ENCODE peak calls at places on chromosome 18, in ten cellular contexts. P is neural progenitor cell, L is osteoblast, E is RWPE2, K is A549, F is breast epithelium, B is body of pancreas, Y is endodermal cell, J is K562, G is prostate gland. U is an unnamed sample.

GRCh38 chr18:61183798-61184197 is 149.4 kb upstream of the CDH20 start:
- DNase-seq in P (no peak), L (no peak), E (no peak), K (no peak), F (no peak), B (no peak), Y (no peak), J (no peak), G (no peak), U (no peak)

GRCh38 chr18:45287531-45287930 is 327.7 kb upstream of the SLC14A2 start:
- DNase-seq in P (no peak), L (no peak), E (no peak), K (no peak), F (no peak), B (peak), Y (no peak), J (no peak), G (no peak), U (no peak)

GRCh38 chr18:69538849-69539248 is 138.2 kb downstream of the DOK6 start:
- DNase-seq in P (no peak), L (no peak), E (no peak), K (no peak), F (no peak), B (no peak), Y (no peak), J (no peak), G (no peak), U (no peak)

GRCh38 chr18:59047992-59048363 is 91.7 kb upstream of the SEC11C start:
- DNase-seq in P (no peak), L (no peak), E (no peak), K (no peak), F (no peak), B (no peak), Y (no peak), J (no peak), G (no peak), U (no peak)

GRCh38 chr18:49752095-49752457 is 61.3 kb downstream of the ACAA2 start:
- DNase-seq in P (no peak), L (no peak), E (no peak), K (no peak), F (no peak), B (no peak), Y (peak), J (no peak), G (no peak), U (no peak)

GRCh38 chr18:49174478-49174877 is 223.7 kb upstream of the SMAD7 start:
- DNase-seq in P (no peak), L (no peak), E (no peak), K (no peak), F (no peak), B (no peak), Y (no peak), J (no peak), G (no peak), U (no peak)

GRCh38 chr18:39711701-39712100 is 2146.1 kb upstream of the CELF4 start:
- DNase-seq in P (no peak), L (no peak), E (no peak), K (no peak), F (no peak), B (no peak), Y (no peak), J (no peak), G (no peak), U (no peak)

GRCh38 chr18:47754311-47755101 is 176.0 kb downstream of the SMAD2 start:
- DNase-seq in P (peak), L (peak), E (no peak), K (peak), F (no peak), B (peak), Y (peak), J (peak), G (no peak), U (no peak)

GRCh38 chr18:61569176-61569892 is 236.1 kb downstream of the CDH20 start:
- DNase-seq in P (no peak), L (peak), E (no peak), K (no peak), F (no peak), B (no peak), Y (no peak), J (no peak), G (no peak), U (peak)

GRCh38 chr18:35080058-35080457 is 38.8 kb downstream of the MAPRE2 start:
- DNase-seq in P (no peak), L (no peak), E (no peak), K (no peak), F (no peak), B (no peak), Y (no peak), J (no peak), G (no peak), U (no peak)

GRCh38 chr18:26074256-26074655 is 16.2 kb downstream of the SS18 start:
- DNase-seq in P (no peak), L (peak), E (no peak), K (no peak), F (no peak), B (no peak), Y (no peak), J (no peak), G (no peak), U (no peak)

GRCh38 chr18:7177131-7177744 is 53.7 kb upstream of the LRRC30 start:
- DNase-seq in P (peak), L (peak), E (no peak), K (peak), F (no peak), B (peak), Y (peak), J (peak), G (peak), U (peak)

GRCh38 chr18:36887055-36887570 is 58.2 kb downstream of the KIAA1328 start:
- DNase-seq in P (no peak), L (no peak), E (no peak), K (no peak), F (no peak), B (no peak), Y (no peak), J (no peak), G (no peak), U (no peak)

GRCh38 chr18:21949326-21950015 is 208.9 kb downstream of the MIB1 start:
- DNase-seq in P (no peak), L (no peak), E (no peak), K (no peak), F (no peak), B (no peak), Y (no peak), J (no peak), G (no peak), U (no peak)

GRCh38 chr18:13107074-13107473 is 111.5 kb upstream of the LDLRAD4 start:
- DNase-seq in P (no peak), L (no peak), E (no peak), K (no peak), F (no peak), B (no peak), Y (no peak), J (no peak), G (no peak), U (no peak)

GRCh38 chr18:2302628-2303516 is 268.4 kb downstream of the METTL4 start:
- DNase-seq in P (no peak), L (no peak), E (no peak), K (peak), F (no peak), B (no peak), Y (no peak), J (peak), G (no peak), U (peak)

GRCh38 chr18:72833471-72833870 is 34.3 kb downstream of the NETO1 start:
- DNase-seq in P (no peak), L (no peak), E (no peak), K (no peak), F (no peak), B (no peak), Y (no peak), J (no peak), G (no peak), U (no peak)

GRCh38 chr18:13269599-13270011 is 51.0 kb downstream of the LDLRAD4 start:
- DNase-seq in P (no peak), L (no peak), E (no peak), K (no peak), F (no peak), B (peak), Y (no peak), J (no peak), G (no peak), U (no peak)

GRCh38 chr18:57025525-57025924 is 121.4 kb upstream of the BOD1L2 start:
- DNase-seq in P (no peak), L (no peak), E (no peak), K (no peak), F (no peak), B (no peak), Y (peak), J (no peak), G (no peak), U (no peak)

GRCh38 chr18:68409585-68409984 is 305.3 kb downstream of the TMX3 start:
- DNase-seq in P (no peak), L (no peak), E (no peak), K (no peak), F (no peak), B (no peak), Y (no peak), J (no peak), G (peak), U (no peak)

DNA sequence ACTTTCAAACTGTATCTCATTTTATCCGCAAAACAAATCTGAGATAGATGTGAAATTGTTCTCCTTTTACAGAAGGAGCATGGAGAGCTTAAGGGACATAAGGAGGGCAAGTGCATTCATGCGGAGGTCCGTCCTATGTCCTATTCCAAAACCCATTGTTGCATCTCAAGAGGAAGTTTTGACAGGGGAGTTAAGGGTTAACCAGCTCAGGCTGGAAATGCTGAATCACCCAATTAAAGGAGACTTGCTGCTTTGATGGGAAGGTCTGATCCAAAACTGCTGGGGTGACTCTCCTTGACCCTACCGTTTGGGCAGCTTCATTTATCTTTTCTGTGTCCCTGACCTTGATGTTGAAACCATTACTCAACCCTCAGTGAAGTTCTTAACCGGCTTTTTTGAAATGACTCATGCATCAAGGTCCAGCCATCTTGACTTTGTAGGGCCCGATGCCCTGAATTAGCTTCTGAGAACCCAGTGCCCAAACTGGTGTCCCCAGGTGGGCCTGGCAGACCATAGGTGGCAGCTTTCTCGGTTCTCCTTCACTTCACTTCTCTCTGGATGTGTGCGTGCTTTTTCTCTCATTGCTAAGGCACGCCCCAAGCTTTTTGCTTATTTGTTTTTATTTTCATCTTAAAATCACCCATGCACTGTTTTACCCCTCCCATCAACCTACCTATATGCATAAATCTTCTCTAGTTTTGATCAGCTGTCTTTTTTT is 15.9 kb upstream of the TXNDC2 start:
- DNase-seq in P (no peak), L (peak), E (no peak), K (peak), F (no peak), B (peak), Y (peak), J (peak), G (no peak), U (peak)
- H3K27ac ChIP-seq in P (no peak), L (peak), E (peak), K (peak), F (no peak), B (peak), Y (no peak), J (peak), G (no peak), U (peak)

GRCh38 chr18:66564236-66564635 is 39.7 kb downstream of the CDH19 start:
- DNase-seq in P (no peak), L (no peak), E (no peak), K (no peak), F (no peak), B (no peak), Y (no peak), J (no peak), G (no peak), U (no peak)

GRCh38 chr18:66557091-66557490 is 46.8 kb downstream of the CDH19 start:
- DNase-seq in P (no peak), L (no peak), E (no peak), K (no peak), F (no peak), B (no peak), Y (no peak), J (no peak), G (no peak), U (no peak)

GRCh38 chr18:66562279-66562678 is 41.6 kb downstream of the CDH19 start:
- DNase-seq in P (no peak), L (no peak), E (no peak), K (no peak), F (no peak), B (no peak), Y (no peak), J (no peak), G (no peak), U (no peak)

GRCh38 chr18:66558773-66559172 is 45.1 kb downstream of the CDH19 start:
- DNase-seq in P (no peak), L (no peak), E (no peak), K (no peak), F (no peak), B (no peak), Y (no peak), J (no peak), G (no peak), U (peak)

DNA sequence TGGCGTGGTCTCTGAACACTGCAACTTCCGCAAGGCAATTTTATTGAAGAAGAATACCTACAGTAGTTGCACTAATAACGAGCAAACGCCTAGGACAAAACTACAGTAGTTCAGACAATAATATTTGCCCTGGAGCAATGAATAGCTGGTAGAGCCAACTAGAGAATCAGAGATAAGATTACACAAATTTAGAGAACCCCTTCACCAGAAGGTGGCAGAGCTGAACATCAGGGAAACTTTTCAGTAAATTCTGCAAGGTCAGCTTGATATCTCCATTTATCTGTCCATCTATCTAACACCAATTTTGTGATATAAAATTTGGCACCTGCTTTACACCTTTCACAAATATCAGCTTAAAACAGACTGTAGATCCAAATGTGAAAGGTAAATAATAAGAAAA is 43.8 kb downstream of the CDH19 start:
- DNase-seq in P (peak), L (no peak), E (no peak), K (peak), F (no peak), B (peak), Y (peak), J (no peak), G (peak), U (peak)
- TF ChIP-seq CTCF in P (peak), L (no peak), E (peak), K (peak), F (no peak), B (peak), Y (peak), J (no peak), G (no peak), U (peak)

DNA sequence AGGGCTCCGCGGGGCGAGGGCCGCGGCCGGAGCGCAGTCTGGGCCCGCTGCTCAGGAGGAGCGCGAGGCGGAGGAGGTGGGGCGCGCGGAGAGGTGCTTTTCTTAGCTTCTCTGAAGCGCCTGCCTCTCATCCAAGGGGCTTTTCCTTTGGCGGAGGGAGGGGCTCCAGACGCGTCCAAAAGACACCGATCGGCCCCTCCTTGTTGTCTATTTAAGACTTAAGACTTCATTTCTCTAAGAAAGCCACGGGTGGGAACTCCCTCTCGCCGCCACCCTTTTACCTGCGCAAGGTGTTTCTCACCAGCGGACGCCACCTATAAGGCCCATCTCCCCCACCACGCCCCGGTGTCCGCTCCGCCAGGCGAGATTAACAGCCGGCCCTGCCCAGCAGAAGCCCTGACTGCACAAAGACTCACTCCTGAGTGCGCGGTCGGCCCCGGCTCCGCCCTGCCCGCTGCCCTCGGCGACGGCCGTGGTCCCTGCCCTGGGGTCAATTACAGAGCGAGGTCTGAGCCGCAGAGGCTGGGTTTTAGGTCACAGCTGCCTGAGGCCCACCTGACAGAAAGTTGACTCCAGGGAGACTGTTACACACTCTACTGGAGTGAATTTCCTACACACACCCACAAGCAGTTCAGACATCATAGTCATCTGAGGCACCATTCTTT is at the start of gene DSC2:
- DNase-seq in P (peak), L (peak), E (peak), K (peak), F (peak), B (peak), Y (peak), J (peak), G (peak), U (peak)
- H3K27ac ChIP-seq in P (peak), L (no peak), E (peak), K (peak), F (peak), B (peak), Y (peak), J (peak), G (peak), U (peak)

DNA sequence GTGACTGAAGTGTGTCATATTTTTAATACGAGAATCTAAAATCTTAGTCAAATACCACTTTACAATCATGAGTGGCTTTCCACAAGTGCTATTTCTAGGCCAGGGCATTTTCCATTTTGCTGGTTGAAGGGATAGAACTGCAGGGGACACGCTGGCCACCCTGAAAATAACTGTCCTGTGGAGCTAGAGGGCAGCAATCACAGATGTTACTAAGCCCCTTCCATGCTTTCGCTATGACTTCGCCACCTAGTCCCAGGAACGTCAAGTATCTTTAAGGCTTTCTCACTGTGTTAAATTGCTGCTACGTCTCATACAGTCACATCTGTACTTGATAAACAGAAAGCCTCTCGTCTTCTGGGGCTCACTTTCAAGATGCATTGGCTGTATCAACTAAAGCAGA is 171.8 kb downstream of the CDH2 start:
- DNase-seq in P (peak), L (no peak), E (no peak), K (no peak), F (no peak), B (no peak), Y (no peak), J (no peak), G (no peak), U (no peak)
- TF ChIP-seq CTCF in P (peak), L (no peak), E (no peak), K (no peak), F (no peak), B (no peak), Y (peak), J (no peak), G (no peak), U (no peak)

GRCh38 chr18:9536354-9537152 is 61.2 kb downstream of the RALBP1 start:
- DNase-seq in P (no peak), L (peak), E (no peak), K (no peak), F (no peak), B (no peak), Y (no peak), J (no peak), G (no peak), U (peak)
- H3K27ac ChIP-seq in P (no peak), L (peak), E (peak), K (no peak), F (peak), B (no peak), Y (no peak), J (no peak), G (no peak), U (peak)

GRCh38 chr18:32362484-32362883 is 108.2 kb downstream of the GAREM1 start:
- DNase-seq in P (no peak), L (no peak), E (no peak), K (no peak), F (no peak), B (no peak), Y (no peak), J (no peak), G (no peak), U (no peak)

GRCh38 chr18:32358529-32358928 is 112.2 kb downstream of the GAREM1 start:
- DNase-seq in P (no peak), L (no peak), E (no peak), K (no peak), F (no peak), B (peak), Y (no peak), J (no peak), G (no peak), U (no peak)

GRCh38 chr18:32360682-32361345 is 109.9 kb downstream of the GAREM1 start:
- DNase-seq in P (no peak), L (no peak), E (no peak), K (no peak), F (no peak), B (no peak), Y (no peak), J (no peak), G (no peak), U (no peak)

GRCh38 chr18:32355896-32356295 is 114.8 kb downstream of the GAREM1 start:
- DNase-seq in P (no peak), L (peak), E (no peak), K (no peak), F (no peak), B (no peak), Y (no peak), J (no peak), G (no peak), U (no peak)

DNA sequence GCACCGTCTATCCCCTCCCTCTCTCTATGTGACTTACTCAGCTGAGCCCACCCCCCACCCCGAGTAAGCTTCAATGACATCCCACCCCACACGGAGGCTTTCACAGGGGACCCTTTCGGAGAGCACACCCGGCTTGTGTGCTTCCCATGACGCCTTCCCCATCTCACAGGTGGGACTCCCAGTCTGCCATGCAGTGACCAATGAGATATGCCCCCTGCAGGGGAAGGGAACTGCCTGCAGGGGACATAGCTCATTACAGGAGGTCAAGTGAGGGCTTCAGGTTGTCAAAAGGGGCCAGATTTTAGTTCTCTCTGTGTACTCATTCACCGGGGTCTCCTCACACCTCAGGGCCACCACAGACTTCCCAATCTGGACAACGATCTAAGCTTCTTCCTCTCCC is 112.6 kb downstream of the GAREM1 start:
- DNase-seq in P (peak), L (no peak), E (no peak), K (no peak), F (no peak), B (no peak), Y (peak), J (no peak), G (no peak), U (no peak)
- TF ChIP-seq CTCF in P (no peak), L (no peak), E (no peak), K (no peak), F (no peak), B (peak), Y (peak), J (no peak), G (no peak), U (no peak)

DNA sequence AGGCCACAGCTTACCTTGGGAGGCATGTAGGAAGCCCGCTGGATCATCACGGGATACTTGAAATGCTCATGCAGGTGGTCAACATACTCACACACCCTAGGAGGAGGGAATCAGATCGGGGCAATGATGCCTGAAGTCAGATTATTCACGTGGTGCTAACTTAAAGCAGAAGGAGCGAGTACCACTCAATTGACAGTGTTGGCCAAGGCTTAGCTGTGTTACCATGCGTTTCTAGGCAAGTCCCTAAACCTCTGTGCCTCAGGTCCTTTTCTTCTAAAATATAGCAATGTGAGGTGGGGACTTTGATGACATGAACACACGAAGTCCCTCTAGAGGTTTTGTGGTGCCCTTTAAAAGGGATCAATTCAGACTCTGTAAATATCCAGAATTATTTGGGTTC is 17.9 kb downstream of the TYMS start:
- DNase-seq in P (no peak), L (no peak), E (no peak), K (no peak), F (no peak), B (no peak), Y (peak), J (no peak), G (no peak), U (no peak)
- H3K27ac ChIP-seq in P (no peak), L (no peak), E (no peak), K (no peak), F (no peak), B (no peak), Y (no peak), J (no peak), G (no peak), U (peak)